ENCODE peak calls at places on chromosomes 2 and 18, in six cellular contexts. W is GM04503; I is ELF-1; X is brain microvascular endothelial cell; Z is stimulated activated naive CD8-positive, alpha-beta T cell treated with anti-CD3 and anti-CD28 coated beads, Interleukin-15, Interleukin-2, amounts not matched to agents 100 U/mL and 50 U/mL, for 24 hours; Q is GM12891. Y is an unnamed sample.

GRCh38 chr2:71102981-71103681 is 26.9 kb downstream of the MCEE start:
- DNase-seq in I (peak), W (no peak), X (no peak), Q (no peak), Z (no peak), Y (no peak)

GRCh38 chr18:63540131-63540530 is 2.0 kb upstream of the SERPINB12 start:
- DNase-seq in X (peak), Q (no peak), W (peak), Z (no peak), I (no peak), Y (no peak)

GRCh38 chr2:180446492-180446891 is 439.4 kb upstream of the CWC22 start:
- DNase-seq in I (no peak), W (no peak), Z (no peak), Q (no peak), X (no peak), Y (no peak)

GRCh38 chr2:38128653-38129052 is 52.7 kb upstream of the CYP1B1 start:
- DNase-seq in I (no peak), X (no peak), W (no peak), Q (no peak), Z (no peak), Y (no peak)

GRCh38 chr18:13618760-13619438 is 107.5 kb downstream of the FAM210A start:
- DNase-seq in W (no peak), I (no peak), Q (no peak), X (no peak), Z (no peak), Y (no peak)

GRCh38 chr2:173214213-173214612 is 138.6 kb downstream of the MAP3K20 start:
- DNase-seq in X (no peak), Q (no peak), W (no peak), Z (no peak), I (no peak), Y (no peak)

GRCh38 chr2:71072492-71072891 is 4.0 kb downstream of the NAGK start:
- DNase-seq in W (no peak), Q (no peak), X (no peak), I (no peak), Z (no peak), Y (no peak)

GRCh38 chr2:120509991-120510735 is 164.2 kb downstream of the INHBB start:
- DNase-seq in Q (no peak), Z (no peak), I (no peak), W (no peak), X (no peak), Y (no peak)

GRCh38 chr2:151437630-151438029 is 27.9 kb downstream of the RIF1 start:
- DNase-seq in I (no peak), W (peak), Q (no peak), Z (no peak), X (peak), Y (no peak)

GRCh38 chr2:233201271-233202013 is 50.0 kb upstream of the ATG16L1 start:
- DNase-seq in Q (no peak), Z (no peak), I (no peak), X (no peak), W (no peak), Y (no peak)

GRCh38 chr2:28359222-28360065 is 33.2 kb upstream of the FOSL2 start:
- DNase-seq in Z (peak), Q (peak), I (no peak), X (peak), W (no peak), Y (peak)

GRCh38 chr2:204683384-204683783 is 138.1 kb downstream of the PARD3B start:
- DNase-seq in Z (no peak), Q (no peak), I (no peak), W (no peak), X (no peak), Y (no peak)

GRCh38 chr2:9918275-9918674 is 33.2 kb upstream of the GRHL1 start:
- DNase-seq in Z (no peak), I (no peak), W (no peak), Q (no peak), X (no peak), Y (no peak)

GRCh38 chr2:67453365-67453764 is 56.2 kb downstream of the ETAA1 start:
- DNase-seq in X (peak), Z (no peak), I (no peak), W (no peak), Q (no peak), Y (no peak)

Y was measured in H54.